ENCODE peak calls at places on chromosomes 6 and 20, in six cellular contexts. T, I, X, V, Z and S are unnamed samples.

GRCh38 chr6:65786815-65787214 is 79.8 kb upstream of the EYS start:
- DNase-seq in T (no peak), V (no peak), Z (no peak), X (no peak), I (no peak), S (no peak)

GRCh38 chr6:137763861-137764260 is 103.2 kb upstream of the TNFAIP3 start:
- DNase-seq in I (no peak), T (no peak), X (no peak), Z (no peak), V (no peak), S (no peak)

GRCh38 chr6:15551798-15552197 is 111.0 kb downstream of the DTNBP1 start:
- DNase-seq in X (no peak), Z (no peak), I (peak), T (no peak), V (no peak), S (no peak)

GRCh38 chr6:45746046-45746445 is 269.6 kb downstream of the CLIC5 start:
- DNase-seq in Z (no peak), I (no peak), X (no peak), T (no peak), V (no peak), S (no peak)

GRCh38 chr6:1848752-1849151 is 239.0 kb downstream of the FOXC1 start:
- DNase-seq in X (no peak), T (no peak), Z (no peak), I (no peak), V (no peak), S (no peak)

GRCh38 chr20:7691647-7692046 is 248.6 kb downstream of the HAO1 start:
- DNase-seq in X (no peak), I (no peak), V (no peak), Z (no peak), T (no peak), S (no peak)

GRCh38 chr6:121917263-121917829 is 481.9 kb downstream of the GJA1 start:
- DNase-seq in I (no peak), T (no peak), Z (no peak), V (no peak), X (no peak), S (no peak)

GRCh38 chr6:8274240-8274639 is 161.1 kb downstream of the SLC35B3 start:
- DNase-seq in Z (no peak), V (no peak), I (no peak), T (no peak), X (no peak), S (no peak)

GRCh38 chr6:15817100-15817499 is 154.3 kb upstream of the DTNBP1 start:
- DNase-seq in Z (no peak), I (no peak), V (no peak), X (no peak), T (no peak), S (no peak)

GRCh38 chr20:61668064-61668463 is 397.6 kb downstream of the TAF4 start:
- DNase-seq in Z (no peak), X (no peak), V (no peak), T (no peak), I (no peak), S (no peak)

GRCh38 chr6:25360611-25361010 is 81.4 kb downstream of the CARMIL1 start:
- DNase-seq in Z (no peak), I (no peak), X (no peak), T (no peak), V (no peak), S (no peak)

GRCh38 chr6:170295519-170296422 is 4.9 kb upstream of the DLL1 start:
- DNase-seq in V (no peak), I (peak), T (no peak), X (no peak), Z (peak), S (no peak)

GRCh38 chr6:24933266-24933665 is 2.5 kb downstream of the RIPOR2 start:
- DNase-seq in T (no peak), X (no peak), V (no peak), Z (no peak), I (peak), S (no peak)

GRCh38 chr20:34637245-34638185 is 39.4 kb downstream of the PIGU start:
- DNase-seq in X (no peak), V (peak), Z (no peak), T (no peak), I (no peak), S (no peak)

GRCh38 chr20:41476013-41476441 is 109.4 kb upstream of the EMILIN3 start:
- DNase-seq in I (no peak), T (no peak), V (peak), X (no peak), Z (peak), S (no peak)

GRCh38 chr6:136429681-136430080 is 120.5 kb downstream of the MAP7 start:
- DNase-seq in V (no peak), Z (no peak), T (no peak), I (no peak), X (no peak), S (no peak)

GRCh38 chr6:113857565-113858066 is 471 bp downstream of the MARCKS start:
- DNase-seq in X (no peak), V (peak), Z (peak), T (peak), I (peak), S (no peak)

GRCh38 chr6:32086661-32087573 is 22.2 kb downstream of the TNXB start:
- DNase-seq in V (no peak), I (peak), X (peak), T (no peak), Z (no peak), S (no peak)

GRCh38 chr6:149237464-149237863 is 80.0 kb upstream of the TAB2 start:
- DNase-seq in X (no peak), T (no peak), V (no peak), Z (no peak), I (no peak), S (no peak)
- TF ChIP-seq CTCF in X (no peak), T (no peak), V (no peak), Z (no peak), I (no peak), S (no peak)

GRCh38 chr6:54308240-54308639 is at the start of gene TINAG:
- DNase-seq in Z (no peak), V (no peak), T (no peak), X (no peak), I (no peak), S (no peak)
- H3K4me3 ChIP-seq in Z (no peak), V (no peak), T (no peak), X (no peak), I (no peak), S (no peak)

GRCh38 chr6:116971959-116972358 is 94.9 kb downstream of the RFX6 start:
- DNase-seq in Z (no peak), X (no peak), I (peak), V (no peak), T (no peak), S (no peak)
- TF ChIP-seq CTCF in Z (peak), X (peak), I (peak), V (peak), T (no peak), S (peak)

DNA sequence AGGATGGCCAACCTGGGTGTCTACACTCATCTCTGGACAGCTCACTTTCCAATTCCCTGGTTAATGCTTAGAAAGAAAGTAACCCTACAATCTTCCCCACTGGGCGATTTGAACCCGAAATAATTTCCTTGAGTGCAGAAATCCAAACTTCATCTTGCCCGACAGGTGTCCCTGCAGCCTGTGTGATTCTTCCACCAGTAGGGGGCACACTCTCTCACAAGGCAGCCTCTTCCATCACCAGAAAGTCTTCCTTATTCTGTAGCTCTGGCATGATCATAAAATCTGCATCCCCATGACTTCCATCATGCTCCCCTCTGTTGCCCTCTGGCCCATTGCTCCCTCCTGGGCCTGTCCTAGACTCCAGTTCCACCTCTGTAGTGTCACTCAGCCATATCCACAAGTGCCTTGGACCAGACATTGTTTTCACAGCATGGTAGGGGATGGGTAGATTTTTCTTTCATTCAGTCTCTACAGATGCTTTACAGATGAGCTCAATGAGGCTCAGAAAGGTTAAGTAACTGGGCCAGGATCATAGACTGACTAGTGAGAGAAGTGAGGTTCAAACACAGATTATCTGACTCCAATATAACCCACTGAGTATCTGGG is 170.4 kb upstream of the SPTLC3 start:
- DNase-seq in X (no peak), I (no peak), T (no peak), V (no peak), Z (no peak), S (no peak)
- H3K4me3 ChIP-seq in X (no peak), I (no peak), T (no peak), V (no peak), Z (no peak), S (no peak)

DNA sequence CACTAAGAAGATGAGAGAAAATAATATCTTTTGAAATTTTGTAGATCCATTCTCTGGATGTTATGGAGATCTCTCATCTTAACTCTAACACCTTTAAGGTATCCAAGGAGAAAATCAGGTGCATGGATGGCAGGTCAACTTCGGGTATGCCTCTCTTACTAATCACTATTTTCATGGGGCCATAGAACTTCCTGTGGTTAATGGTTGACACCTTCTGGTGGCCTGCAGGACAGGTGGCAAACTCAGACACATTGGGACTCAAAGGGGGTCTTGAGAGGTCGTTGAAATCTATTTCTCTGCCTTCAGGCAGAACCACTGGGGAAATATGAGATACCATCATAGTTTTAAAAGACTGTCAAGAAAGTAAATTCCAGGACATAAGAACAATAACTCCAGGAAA is 76.5 kb downstream of the ADAT2 start:
- DNase-seq in X (no peak), T (no peak), Z (no peak), I (peak), V (no peak), S (no peak)
- TF ChIP-seq CTCF in X (peak), T (no peak), Z (no peak), I (no peak), V (no peak), S (no peak)

GRCh38 chr20:24185801-24186200 is 197.2 kb upstream of the GGTLC1 start:
- DNase-seq in I (no peak), T (no peak), V (no peak), X (no peak), Z (no peak), S (no peak)
- H3K4me3 ChIP-seq in I (no peak), T (no peak), V (no peak), X (no peak), Z (no peak), S (no peak)

GRCh38 chr6:87628424-87628823 is 38.5 kb downstream of the ORC3 start:
- DNase-seq in V (no peak), X (peak), I (peak), T (no peak), Z (no peak), S (no peak)
- TF ChIP-seq CTCF in V (no peak), X (no peak), I (no peak), T (no peak), Z (no peak), S (no peak)

GRCh38 chr20:19710336-19710721 is 47.7 kb upstream of the RIN2 start:
- DNase-seq in X (no peak), V (no peak), I (no peak), Z (no peak), T (no peak), S (no peak)
- H3K4me3 ChIP-seq in X (no peak), V (no peak), I (no peak), Z (no peak), T (no peak), S (no peak)